ENCODE peak calls at places on chromosomes 11 and 22, in seven cellular contexts. One of them, this sample, is unnamed.

GRCh38 chr11:76291576-76292526 is 85.5 kb upstream of the WNT11 start:
- DNase-seq in activated CD8-positive, alpha-beta T cell treated with anti-CD3 and anti-CD28 coated beads for 36 hours: no peak
- DNase-seq in adrenal gland: no peak
- DNase-seq in NB4: no peak
- DNase-seq in glutamatergic neuron: no peak
- DNase-seq in WERI-Rb-1: no peak
- DNase-seq in hepatocyte: peak
- DNase-seq in this sample: no peak

GRCh38 chr11:119592642-119593041 is 136.4 kb downstream of the NECTIN1 start:
- DNase-seq in activated CD8-positive, alpha-beta T cell treated with anti-CD3 and anti-CD28 coated beads for 36 hours: no peak
- DNase-seq in adrenal gland: no peak
- DNase-seq in NB4: no peak
- DNase-seq in glutamatergic neuron: no peak
- DNase-seq in WERI-Rb-1: no peak
- DNase-seq in hepatocyte: no peak
- DNase-seq in this sample: peak

GRCh38 chr11:23398052-23398451 is 537.8 kb upstream of the CCDC179 start:
- DNase-seq in activated CD8-positive, alpha-beta T cell treated with anti-CD3 and anti-CD28 coated beads for 36 hours: no peak
- DNase-seq in adrenal gland: no peak
- DNase-seq in NB4: no peak
- DNase-seq in glutamatergic neuron: no peak
- DNase-seq in WERI-Rb-1: no peak
- DNase-seq in hepatocyte: no peak
- DNase-seq in this sample: no peak

GRCh38 chr11:67301313-67301921 is 1.9 kb upstream of the SSH3 start:
- DNase-seq in activated CD8-positive, alpha-beta T cell treated with anti-CD3 and anti-CD28 coated beads for 36 hours: no peak
- DNase-seq in adrenal gland: peak
- DNase-seq in NB4: peak
- DNase-seq in glutamatergic neuron: peak
- DNase-seq in WERI-Rb-1: peak
- DNase-seq in hepatocyte: peak
- DNase-seq in this sample: peak

GRCh38 chr22:22362311-22362710 is 117.7 kb downstream of the VPREB1 start:
- DNase-seq in activated CD8-positive, alpha-beta T cell treated with anti-CD3 and anti-CD28 coated beads for 36 hours: no peak
- DNase-seq in adrenal gland: no peak
- DNase-seq in NB4: no peak
- DNase-seq in glutamatergic neuron: no peak
- DNase-seq in WERI-Rb-1: no peak
- DNase-seq in hepatocyte: no peak
- DNase-seq in this sample: no peak

GRCh38 chr22:23984430-23984829 is 4.5 kb downstream of the GSTT2 start:
- DNase-seq in activated CD8-positive, alpha-beta T cell treated with anti-CD3 and anti-CD28 coated beads for 36 hours: no peak
- DNase-seq in adrenal gland: peak
- DNase-seq in NB4: peak
- DNase-seq in glutamatergic neuron: no peak
- DNase-seq in WERI-Rb-1: no peak
- DNase-seq in hepatocyte: no peak
- DNase-seq in this sample: no peak

GRCh38 chr11:84264066-84264465 is 977.9 kb upstream of the CCDC90B start:
- DNase-seq in activated CD8-positive, alpha-beta T cell treated with anti-CD3 and anti-CD28 coated beads for 36 hours: no peak
- DNase-seq in adrenal gland: no peak
- DNase-seq in NB4: no peak
- DNase-seq in glutamatergic neuron: no peak
- DNase-seq in WERI-Rb-1: no peak
- DNase-seq in hepatocyte: no peak
- DNase-seq in this sample: no peak

GRCh38 chr11:72026029-72026428 is 27.3 kb downstream of the IL18BP start:
- DNase-seq in activated CD8-positive, alpha-beta T cell treated with anti-CD3 and anti-CD28 coated beads for 36 hours: no peak
- DNase-seq in adrenal gland: no peak
- DNase-seq in NB4: no peak
- DNase-seq in glutamatergic neuron: no peak
- DNase-seq in WERI-Rb-1: no peak
- DNase-seq in hepatocyte: no peak
- DNase-seq in this sample: no peak

GRCh38 chr11:59289356-59289755 is 69.3 kb upstream of the OR5AN1 start:
- DNase-seq in activated CD8-positive, alpha-beta T cell treated with anti-CD3 and anti-CD28 coated beads for 36 hours: no peak
- DNase-seq in adrenal gland: no peak
- DNase-seq in NB4: no peak
- DNase-seq in glutamatergic neuron: no peak
- DNase-seq in WERI-Rb-1: no peak
- DNase-seq in hepatocyte: no peak
- DNase-seq in this sample: no peak

GRCh38 chr11:8298801-8299786 is 35.4 kb upstream of the LMO1 start:
- DNase-seq in activated CD8-positive, alpha-beta T cell treated with anti-CD3 and anti-CD28 coated beads for 36 hours: no peak
- DNase-seq in adrenal gland: no peak
- DNase-seq in NB4: no peak
- DNase-seq in glutamatergic neuron: no peak
- DNase-seq in WERI-Rb-1: no peak
- DNase-seq in hepatocyte: no peak
- DNase-seq in this sample: no peak

GRCh38 chr11:94708642-94709041 is 59.5 kb upstream of the AMOTL1 start:
- DNase-seq in activated CD8-positive, alpha-beta T cell treated with anti-CD3 and anti-CD28 coated beads for 36 hours: no peak
- DNase-seq in adrenal gland: no peak
- DNase-seq in NB4: no peak
- DNase-seq in glutamatergic neuron: no peak
- DNase-seq in WERI-Rb-1: no peak
- DNase-seq in hepatocyte: no peak
- DNase-seq in this sample: no peak

GRCh38 chr22:26484360-26484706 is 656 bp downstream of the SRRD start:
- DNase-seq in activated CD8-positive, alpha-beta T cell treated with anti-CD3 and anti-CD28 coated beads for 36 hours: no peak
- DNase-seq in adrenal gland: no peak
- DNase-seq in NB4: no peak
- DNase-seq in glutamatergic neuron: no peak
- DNase-seq in WERI-Rb-1: no peak
- DNase-seq in hepatocyte: no peak
- DNase-seq in this sample: no peak

GRCh38 chr11:118305726-118306125 is 1.2 kb downstream of the CD3E start:
- DNase-seq in activated CD8-positive, alpha-beta T cell treated with anti-CD3 and anti-CD28 coated beads for 36 hours: peak
- DNase-seq in adrenal gland: no peak
- DNase-seq in NB4: no peak
- DNase-seq in glutamatergic neuron: no peak
- DNase-seq in WERI-Rb-1: no peak
- DNase-seq in hepatocyte: no peak
- DNase-seq in this sample: no peak

GRCh38 chr22:25987948-25988347 is 181.3 kb upstream of the SEZ6L start:
- DNase-seq in activated CD8-positive, alpha-beta T cell treated with anti-CD3 and anti-CD28 coated beads for 36 hours: peak
- DNase-seq in adrenal gland: no peak
- DNase-seq in NB4: peak
- DNase-seq in glutamatergic neuron: no peak
- DNase-seq in WERI-Rb-1: no peak
- DNase-seq in hepatocyte: no peak
- DNase-seq in this sample: no peak

GRCh38 chr11:8168485-8169257 is at the start of gene RIC3:
- DNase-seq in activated CD8-positive, alpha-beta T cell treated with anti-CD3 and anti-CD28 coated beads for 36 hours: peak
- DNase-seq in adrenal gland: peak
- DNase-seq in NB4: no peak
- DNase-seq in glutamatergic neuron: peak
- DNase-seq in WERI-Rb-1: peak
- DNase-seq in hepatocyte: peak
- DNase-seq in this sample: no peak

GRCh38 chr22:37240240-37240940 is 3.7 kb downstream of the RAC2 start:
- DNase-seq in activated CD8-positive, alpha-beta T cell treated with anti-CD3 and anti-CD28 coated beads for 36 hours: no peak
- DNase-seq in adrenal gland: no peak
- DNase-seq in NB4: no peak
- DNase-seq in glutamatergic neuron: no peak
- DNase-seq in WERI-Rb-1: peak
- DNase-seq in hepatocyte: no peak
- DNase-seq in this sample: no peak

GRCh38 chr11:112856591-112856990 is 104.6 kb upstream of the NCAM1 start:
- DNase-seq in activated CD8-positive, alpha-beta T cell treated with anti-CD3 and anti-CD28 coated beads for 36 hours: no peak
- DNase-seq in adrenal gland: no peak
- DNase-seq in NB4: no peak
- DNase-seq in glutamatergic neuron: no peak
- DNase-seq in WERI-Rb-1: no peak
- DNase-seq in hepatocyte: no peak
- DNase-seq in this sample: no peak

GRCh38 chr11:128330203-128330602 is 257.2 kb downstream of the ETS1 start:
- DNase-seq in activated CD8-positive, alpha-beta T cell treated with anti-CD3 and anti-CD28 coated beads for 36 hours: no peak
- DNase-seq in adrenal gland: peak
- DNase-seq in NB4: no peak
- DNase-seq in glutamatergic neuron: no peak
- DNase-seq in WERI-Rb-1: no peak
- DNase-seq in hepatocyte: no peak
- DNase-seq in this sample: no peak

GRCh38 chr11:128331317-128331716 is 256.0 kb downstream of the ETS1 start:
- DNase-seq in activated CD8-positive, alpha-beta T cell treated with anti-CD3 and anti-CD28 coated beads for 36 hours: no peak
- DNase-seq in adrenal gland: no peak
- DNase-seq in NB4: no peak
- DNase-seq in glutamatergic neuron: no peak
- DNase-seq in WERI-Rb-1: no peak
- DNase-seq in hepatocyte: no peak
- DNase-seq in this sample: no peak

GRCh38 chr11:128336203-128336602 is 251.2 kb downstream of the ETS1 start:
- DNase-seq in activated CD8-positive, alpha-beta T cell treated with anti-CD3 and anti-CD28 coated beads for 36 hours: no peak
- DNase-seq in adrenal gland: peak
- DNase-seq in NB4: no peak
- DNase-seq in glutamatergic neuron: no peak
- DNase-seq in WERI-Rb-1: no peak
- DNase-seq in hepatocyte: peak
- DNase-seq in this sample: no peak

GRCh38 chr11:128335729-128336128 is 251.6 kb downstream of the ETS1 start:
- DNase-seq in activated CD8-positive, alpha-beta T cell treated with anti-CD3 and anti-CD28 coated beads for 36 hours: no peak
- DNase-seq in adrenal gland: no peak
- DNase-seq in NB4: no peak
- DNase-seq in glutamatergic neuron: no peak
- DNase-seq in WERI-Rb-1: no peak
- DNase-seq in hepatocyte: no peak
- DNase-seq in this sample: no peak

GRCh38 chr11:128334311-128335044 is 252.9 kb downstream of the ETS1 start:
- DNase-seq in activated CD8-positive, alpha-beta T cell treated with anti-CD3 and anti-CD28 coated beads for 36 hours: peak
- DNase-seq in adrenal gland: peak
- DNase-seq in NB4: peak
- DNase-seq in glutamatergic neuron: no peak
- DNase-seq in WERI-Rb-1: no peak
- DNase-seq in hepatocyte: peak
- DNase-seq in this sample: no peak
- TF ChIP-seq CTCF in activated CD8-positive, alpha-beta T cell treated with anti-CD3 and anti-CD28 coated beads for 36 hours: no peak
- TF ChIP-seq CTCF in adrenal gland: no peak
- TF ChIP-seq CTCF in NB4: no peak
- TF ChIP-seq CTCF in glutamatergic neuron: no peak
- TF ChIP-seq CTCF in WERI-Rb-1: no peak
- TF ChIP-seq CTCF in hepatocyte: no peak
- TF ChIP-seq CTCF in this sample: no peak

GRCh38 chr11:27722945-27723344 is 22.7 kb upstream of the BDNF start:
- DNase-seq in activated CD8-positive, alpha-beta T cell treated with anti-CD3 and anti-CD28 coated beads for 36 hours: peak
- DNase-seq in adrenal gland: no peak
- DNase-seq in NB4: no peak
- DNase-seq in glutamatergic neuron: peak
- DNase-seq in WERI-Rb-1: peak
- DNase-seq in hepatocyte: peak
- DNase-seq in this sample: no peak
- TF ChIP-seq CTCF in activated CD8-positive, alpha-beta T cell treated with anti-CD3 and anti-CD28 coated beads for 36 hours: no peak
- TF ChIP-seq CTCF in adrenal gland: no peak
- TF ChIP-seq CTCF in NB4: no peak
- TF ChIP-seq CTCF in glutamatergic neuron: no peak
- TF ChIP-seq CTCF in WERI-Rb-1: no peak
- TF ChIP-seq CTCF in hepatocyte: peak
- TF ChIP-seq CTCF in this sample: no peak

GRCh38 chr11:117143871-117144476 is at the start of gene PAFAH1B2:
- DNase-seq in activated CD8-positive, alpha-beta T cell treated with anti-CD3 and anti-CD28 coated beads for 36 hours: peak
- DNase-seq in adrenal gland: peak
- DNase-seq in NB4: peak
- DNase-seq in glutamatergic neuron: peak
- DNase-seq in WERI-Rb-1: peak
- DNase-seq in hepatocyte: peak
- DNase-seq in this sample: peak
- TF ChIP-seq CTCF in activated CD8-positive, alpha-beta T cell treated with anti-CD3 and anti-CD28 coated beads for 36 hours: no peak
- TF ChIP-seq CTCF in adrenal gland: no peak
- TF ChIP-seq CTCF in NB4: no peak
- TF ChIP-seq CTCF in glutamatergic neuron: no peak
- TF ChIP-seq CTCF in WERI-Rb-1: no peak
- TF ChIP-seq CTCF in hepatocyte: peak
- TF ChIP-seq CTCF in this sample: no peak

DNA sequence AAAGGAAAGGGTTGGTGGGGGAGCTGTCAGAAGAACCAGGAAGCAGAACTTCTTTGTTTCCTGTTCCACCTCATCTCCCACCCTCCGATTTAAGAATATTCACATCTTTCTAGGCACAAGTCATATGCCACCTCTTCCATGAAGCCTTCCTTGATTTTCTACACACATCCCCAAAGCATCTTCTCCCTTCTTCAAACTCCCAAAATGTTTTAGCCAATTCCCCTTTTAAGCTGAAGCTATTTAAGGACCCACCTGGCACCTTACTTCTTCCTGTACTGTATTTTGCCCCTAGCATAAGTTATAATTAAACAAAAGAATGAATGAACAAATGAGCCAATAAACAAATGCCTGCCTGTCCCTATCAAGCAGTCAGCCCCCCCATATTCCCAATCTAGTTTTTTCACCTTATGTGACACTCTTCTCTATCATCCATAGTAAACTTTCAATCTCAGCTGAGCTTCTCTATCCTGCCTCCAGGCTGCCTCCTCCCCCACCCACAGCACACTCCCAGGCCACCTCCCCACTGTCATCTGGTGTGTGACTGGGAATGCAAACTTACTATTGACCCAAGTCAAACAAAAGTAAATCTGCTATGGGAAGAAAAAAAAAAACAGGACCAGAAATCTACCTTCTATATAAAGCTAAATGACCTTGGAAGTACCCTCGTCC is 3.9 kb downstream of the TNKS1BP1 start:
- DNase-seq in activated CD8-positive, alpha-beta T cell treated with anti-CD3 and anti-CD28 coated beads for 36 hours: no peak
- DNase-seq in adrenal gland: no peak
- DNase-seq in NB4: no peak
- DNase-seq in glutamatergic neuron: no peak
- DNase-seq in WERI-Rb-1: no peak
- DNase-seq in hepatocyte: peak
- DNase-seq in this sample: peak
- TF ChIP-seq CTCF in activated CD8-positive, alpha-beta T cell treated with anti-CD3 and anti-CD28 coated beads for 36 hours: no peak
- TF ChIP-seq CTCF in adrenal gland: no peak
- TF ChIP-seq CTCF in NB4: no peak
- TF ChIP-seq CTCF in glutamatergic neuron: no peak
- TF ChIP-seq CTCF in WERI-Rb-1: no peak
- TF ChIP-seq CTCF in hepatocyte: no peak
- TF ChIP-seq CTCF in this sample: no peak

DNA sequence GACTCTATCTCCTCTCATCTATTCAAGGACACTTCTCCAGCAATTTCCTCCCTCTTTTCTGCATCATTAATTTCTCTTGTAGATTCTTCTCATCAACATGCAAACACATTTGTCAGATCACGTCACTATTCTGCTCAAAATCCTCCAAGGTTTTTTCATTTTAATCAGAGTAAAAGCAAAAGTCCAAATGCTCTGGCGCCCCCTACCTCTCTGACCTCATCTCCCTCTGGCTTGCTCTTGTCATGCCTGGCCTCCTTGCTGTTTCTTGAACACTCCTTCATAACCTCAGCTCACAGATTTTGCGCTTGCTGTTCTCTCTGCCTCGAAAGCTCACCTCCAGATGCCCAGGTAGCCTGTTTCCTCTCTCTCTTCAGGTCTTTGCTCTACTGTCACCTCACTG is 22.4 kb downstream of the RTCB start:
- DNase-seq in activated CD8-positive, alpha-beta T cell treated with anti-CD3 and anti-CD28 coated beads for 36 hours: peak
- DNase-seq in adrenal gland: peak
- DNase-seq in NB4: peak
- DNase-seq in glutamatergic neuron: peak
- DNase-seq in WERI-Rb-1: peak
- DNase-seq in hepatocyte: peak
- DNase-seq in this sample: no peak
- TF ChIP-seq CTCF in activated CD8-positive, alpha-beta T cell treated with anti-CD3 and anti-CD28 coated beads for 36 hours: peak
- TF ChIP-seq CTCF in adrenal gland: peak
- TF ChIP-seq CTCF in NB4: peak
- TF ChIP-seq CTCF in glutamatergic neuron: peak
- TF ChIP-seq CTCF in WERI-Rb-1: peak
- TF ChIP-seq CTCF in hepatocyte: peak
- TF ChIP-seq CTCF in this sample: peak